ENCODE peak calls at places on chromosomes 11 and 22, in five cellular contexts. One of them, this sample, is unnamed.

GRCh38 chr11:8266246-8267241 is 2.9 kb upstream of the LMO1 start:
- DNase-seq in tibial artery: no peak
- DNase-seq in HFF-Myc: no peak
- DNase-seq in activated CD4-positive, alpha-beta T cell treated with anti-CD3 and anti-CD28 coated beads, Interleukin-2, amount 50 U/mL, for 48 hours: no peak
- DNase-seq in neuronal stem cell: no peak
- DNase-seq in this sample: no peak

GRCh38 chr22:20799449-20799848 is 25.5 kb downstream of the SERPIND1 start:
- DNase-seq in HFF-Myc: no peak
- DNase-seq in tibial artery: no peak
- DNase-seq in neuronal stem cell: no peak
- DNase-seq in activated CD4-positive, alpha-beta T cell treated with anti-CD3 and anti-CD28 coated beads, Interleukin-2, amount 50 U/mL, for 48 hours: no peak
- DNase-seq in this sample: no peak

GRCh38 chr11:65789230-65790103 is 2.6 kb downstream of the OVOL1 start:
- DNase-seq in HFF-Myc: no peak
- DNase-seq in tibial artery: no peak
- DNase-seq in neuronal stem cell: no peak
- DNase-seq in activated CD4-positive, alpha-beta T cell treated with anti-CD3 and anti-CD28 coated beads, Interleukin-2, amount 50 U/mL, for 48 hours: no peak
- DNase-seq in this sample: no peak

GRCh38 chr11:112497826-112498225 is 237.2 kb upstream of the PLET1 start:
- DNase-seq in activated CD4-positive, alpha-beta T cell treated with anti-CD3 and anti-CD28 coated beads, Interleukin-2, amount 50 U/mL, for 48 hours: no peak
- DNase-seq in HFF-Myc: no peak
- DNase-seq in tibial artery: no peak
- DNase-seq in neuronal stem cell: no peak
- DNase-seq in this sample: no peak

GRCh38 chr11:46183819-46184218 is 62.6 kb upstream of the PHF21A start:
- DNase-seq in activated CD4-positive, alpha-beta T cell treated with anti-CD3 and anti-CD28 coated beads, Interleukin-2, amount 50 U/mL, for 48 hours: no peak
- DNase-seq in HFF-Myc: no peak
- DNase-seq in tibial artery: no peak
- DNase-seq in neuronal stem cell: no peak
- DNase-seq in this sample: no peak

GRCh38 chr22:38103641-38104040 is 6.8 kb downstream of the BAIAP2L2 start:
- DNase-seq in neuronal stem cell: no peak
- DNase-seq in HFF-Myc: no peak
- DNase-seq in tibial artery: no peak
- DNase-seq in activated CD4-positive, alpha-beta T cell treated with anti-CD3 and anti-CD28 coated beads, Interleukin-2, amount 50 U/mL, for 48 hours: no peak
- DNase-seq in this sample: no peak

GRCh38 chr11:19938866-19939265 is 221.4 kb downstream of the DBX1 start:
- DNase-seq in tibial artery: no peak
- DNase-seq in activated CD4-positive, alpha-beta T cell treated with anti-CD3 and anti-CD28 coated beads, Interleukin-2, amount 50 U/mL, for 48 hours: no peak
- DNase-seq in neuronal stem cell: no peak
- DNase-seq in HFF-Myc: no peak
- DNase-seq in this sample: peak

GRCh38 chr11:106186630-106187029 is 109.2 kb downstream of the AASDHPPT start:
- DNase-seq in activated CD4-positive, alpha-beta T cell treated with anti-CD3 and anti-CD28 coated beads, Interleukin-2, amount 50 U/mL, for 48 hours: no peak
- DNase-seq in tibial artery: no peak
- DNase-seq in HFF-Myc: no peak
- DNase-seq in neuronal stem cell: no peak
- DNase-seq in this sample: no peak

GRCh38 chr11:120029321-120029720 is 108.6 kb downstream of the TRIM29 start:
- DNase-seq in neuronal stem cell: no peak
- DNase-seq in HFF-Myc: no peak
- DNase-seq in activated CD4-positive, alpha-beta T cell treated with anti-CD3 and anti-CD28 coated beads, Interleukin-2, amount 50 U/mL, for 48 hours: no peak
- DNase-seq in tibial artery: no peak
- DNase-seq in this sample: no peak

GRCh38 chr11:944711-945470 is 19.2 kb downstream of the AP2A2 start:
- DNase-seq in neuronal stem cell: peak
- DNase-seq in tibial artery: no peak
- DNase-seq in HFF-Myc: no peak
- DNase-seq in activated CD4-positive, alpha-beta T cell treated with anti-CD3 and anti-CD28 coated beads, Interleukin-2, amount 50 U/mL, for 48 hours: no peak
- DNase-seq in this sample: no peak

GRCh38 chr11:40099391-40100169 is 1359.9 kb downstream of the LRRC4C start:
- DNase-seq in tibial artery: no peak
- DNase-seq in neuronal stem cell: no peak
- DNase-seq in activated CD4-positive, alpha-beta T cell treated with anti-CD3 and anti-CD28 coated beads, Interleukin-2, amount 50 U/mL, for 48 hours: no peak
- DNase-seq in HFF-Myc: no peak
- DNase-seq in this sample: no peak

GRCh38 chr11:71548716-71549151 is 514 bp downstream of the KRTAP5-9 start:
- DNase-seq in neuronal stem cell: no peak
- DNase-seq in tibial artery: no peak
- DNase-seq in HFF-Myc: no peak
- DNase-seq in activated CD4-positive, alpha-beta T cell treated with anti-CD3 and anti-CD28 coated beads, Interleukin-2, amount 50 U/mL, for 48 hours: no peak
- DNase-seq in this sample: no peak

This sample was measured in NCI-H774.